ENCODE peak calls at places on chromosomes 16 and 17, in five cellular contexts. X, A, P, B and Y are unnamed samples.

GRCh38 chr16:4435668-4436067 is 10.0 kb downstream of the DNAJA3 start:
- DNase-seq in B (no peak), A (no peak), P (peak), X (no peak), Y (no peak)

GRCh38 chr16:72901012-72901411 is 146.9 kb downstream of the ZFHX3 start:
- DNase-seq in P (no peak), X (no peak), A (no peak), B (no peak), Y (no peak)

GRCh38 chr17:27218719-27219488 is 75.0 kb upstream of the WSB1 start:
- DNase-seq in A (no peak), X (no peak), P (no peak), B (no peak), Y (no peak)

GRCh38 chr16:71426069-71426879 is 15.6 kb downstream of the TLE7 start:
- DNase-seq in A (peak), X (peak), B (peak), P (peak), Y (peak)

GRCh38 chr17:73757324-73757942 is 113.2 kb upstream of the SDK2 start:
- DNase-seq in B (no peak), A (peak), P (no peak), X (no peak), Y (no peak)

GRCh38 chr16:84349852-84350565 is 18.3 kb upstream of the ATP2C2 start:
- DNase-seq in B (no peak), A (no peak), X (no peak), P (no peak), Y (no peak)

GRCh38 chr16:25108054-25108453 is 3.5 kb upstream of the LCMT1 start:
- DNase-seq in P (no peak), A (peak), X (peak), B (no peak), Y (no peak)

GRCh38 chr17:50904522-50905459 is 38.6 kb upstream of the TOB1 start:
- DNase-seq in B (no peak), P (peak), X (no peak), A (peak), Y (no peak)

GRCh38 chr17:948284-948852 is 31.2 kb downstream of the NXN start:
- DNase-seq in X (no peak), A (peak), B (peak), P (no peak), Y (no peak)

GRCh38 chr17:40176409-40177110 is 710 bp upstream of the RAPGEFL1 start:
- DNase-seq in A (no peak), P (no peak), B (no peak), X (no peak), Y (no peak)

GRCh38 chr16:67993207-67994036 is 5.9 kb downstream of the DPEP2 start:
- DNase-seq in X (peak), B (peak), A (peak), P (peak), Y (peak)

GRCh38 chr16:1781758-1782407 is 488 bp downstream of the SPSB3 start:
- DNase-seq in A (no peak), P (no peak), X (no peak), B (peak), Y (no peak)

GRCh38 chr17:77323413-77324171 is 182.8 kb downstream of the SEC14L1 start:
- DNase-seq in A (no peak), B (peak), P (peak), X (no peak), Y (peak)

GRCh38 chr17:58991718-58992331 is 114.9 kb downstream of the TRIM37 start:
- DNase-seq in A (no peak), P (peak), B (no peak), X (no peak), Y (peak)

GRCh38 chr16:19517424-19518089 is 4.3 kb downstream of the GDE1 start:
- DNase-seq in A (no peak), X (no peak), P (peak), B (no peak), Y (peak)

GRCh38 chr17:27601069-27601974 is 29.7 kb upstream of the LGALS9 start:
- DNase-seq in P (peak), X (peak), B (peak), A (peak), Y (peak)

GRCh38 chr16:87322360-87322759 is 5.2 kb upstream of the C16orf95 start:
- DNase-seq in X (no peak), A (no peak), B (no peak), P (no peak), Y (no peak)

GRCh38 chr17:34363183-34363661 is at the start of gene CCL1:
- DNase-seq in X (no peak), A (no peak), B (no peak), P (no peak), Y (no peak)

GRCh38 chr16:81616321-81617020 is 162.6 kb upstream of the PLCG2 start:
- DNase-seq in P (peak), B (peak), X (peak), A (no peak), Y (peak)

GRCh38 chr17:5138616-5139453 is 23.0 kb downstream of the USP6 start:
- DNase-seq in P (no peak), X (no peak), B (no peak), A (no peak), Y (no peak)

GRCh38 chr16:11977206-11978041 is 890 bp downstream of the SNX29 start:
- DNase-seq in B (no peak), X (no peak), P (peak), A (no peak), Y (peak)

GRCh38 chr16:4212934-4213296 is 29.0 kb downstream of the SRL start:
- DNase-seq in A (no peak), P (peak), B (no peak), X (no peak), Y (peak)

GRCh38 chr17:700504-701094 is 14.0 kb downstream of the VPS53 start:
- DNase-seq in A (no peak), X (no peak), B (no peak), P (peak), Y (no peak)

GRCh38 chr17:19461681-19462080 is 50.6 kb downstream of the RNF112 start:
- DNase-seq in A (no peak), X (no peak), P (no peak), B (no peak), Y (no peak)

GRCh38 chr17:1398900-1399299 is 1.1 kb downstream of the YWHAE start:
- DNase-seq in A (no peak), X (no peak), P (peak), B (no peak), Y (no peak)

GRCh38 chr16:1706386-1707192 is 594 bp downstream of the MAPK8IP3 start:
- DNase-seq in A (peak), B (peak), P (peak), X (peak), Y (peak)

GRCh38 chr17:48561894-48562810 is 16.0 kb downstream of the HOXB4 start:
- DNase-seq in X (no peak), A (no peak), P (no peak), B (peak), Y (no peak)

GRCh38 chr17:41457656-41458055 is 9.5 kb downstream of the KRT32 start:
- DNase-seq in B (no peak), X (no peak), A (no peak), P (peak), Y (no peak)

GRCh38 chr17:41666708-41667279 is 21.9 kb upstream of the EIF1 start:
- DNase-seq in A (peak), B (peak), P (peak), X (peak), Y (no peak)

GRCh38 chr16:685967-686366 is 1.8 kb upstream of the JMJD8 start:
- DNase-seq in B (peak), X (no peak), P (peak), A (no peak), Y (no peak)

GRCh38 chr17:53129863-53130262 is 692.9 kb upstream of the KIF2B start:
- DNase-seq in A (no peak), X (no peak), P (no peak), B (no peak), Y (no peak)

GRCh38 chr17:66351053-66351452 is 48.6 kb downstream of the PRKCA start:
- DNase-seq in X (no peak), A (no peak), P (no peak), B (no peak), Y (no peak)

GRCh38 chr17:31398381-31399275 is 7.2 kb downstream of the RAB11FIP4 start:
- DNase-seq in B (no peak), A (no peak), P (no peak), X (no peak), Y (no peak)

GRCh38 chr17:35315283-35315682 is 58.1 kb downstream of the SLFN11 start:
- DNase-seq in A (no peak), X (no peak), B (no peak), P (peak), Y (peak)

GRCh38 chr17:4307179-4307930 is 43.6 kb upstream of the ANKFY1 start:
- DNase-seq in P (no peak), X (no peak), A (no peak), B (no peak), Y (no peak)

GRCh38 chr16:11877374-11877773 is 26.0 kb upstream of the RSL1D1 start:
- DNase-seq in A (no peak), P (no peak), B (no peak), X (no peak), Y (peak)